ENCODE peak calls at places on chromosomes 4 and X, in six cellular contexts. Y, U, E, O, P and T are unnamed samples.

GRCh38 chrX:130874751-130875150 is 28.3 kb downstream of the ENOX2 start:
- DNase-seq in Y (no peak), U (peak; percentile 61), E (no peak), O (no peak), P (no peak), T (no peak)

GRCh38 chr4:1636490-1637211 is 47.5 kb downstream of the FAM53A start:
- DNase-seq in Y (no peak), U (no peak), E (no peak), O (no peak), P (no peak), T (no peak)

GRCh38 chrX:5971300-5971699 is 257.4 kb downstream of the NLGN4X start:
- DNase-seq in Y (no peak), U (peak; percentile 65), E (no peak), O (no peak), P (no peak), T (no peak)

GRCh38 chrX:3717742-3718420 is 4.4 kb upstream of the PRKX start:
- DNase-seq in Y (no peak), U (peak; percentile 30), E (no peak), O (no peak), P (no peak), T (peak; percentile 12)

GRCh38 chr4:54015421-54016065 is 48.9 kb downstream of the CHIC2 start:
- DNase-seq in Y (no peak), U (no peak), E (no peak), O (no peak), P (no peak), T (no peak)

GRCh38 chr4:82517043-82517442 is 44.7 kb downstream of the TMEM150C start:
- DNase-seq in Y (no peak), U (peak; percentile 73), E (no peak), O (no peak), P (no peak), T (peak; percentile 14)

GRCh38 chrX:137916090-137916746 is 350.3 kb downstream of the ZIC3 start:
- DNase-seq in Y (no peak), U (no peak), E (no peak), O (no peak), P (no peak), T (no peak)

GRCh38 chrX:48578661-48579128 is 4.4 kb downstream of the RBM3 start:
- DNase-seq in Y (no peak), U (no peak), E (no peak), O (no peak), P (no peak), T (no peak)

GRCh38 chr4:85607624-85608023 is 132.7 kb downstream of the ARHGAP24 start:
- DNase-seq in Y (no peak), U (no peak), E (no peak), O (no peak), P (no peak), T (no peak)

GRCh38 chrX:150694738-150695410 is 1.7 kb downstream of the MTMR1 start:
- DNase-seq in Y (peak; percentile 6), U (no peak), E (no peak), O (peak; percentile 9), P (no peak), T (no peak)

GRCh38 chr4:147409350-147409749 is 71.5 kb upstream of the EDNRA start:
- DNase-seq in Y (no peak), U (peak; percentile 82), E (no peak), O (no peak), P (no peak), T (no peak)

GRCh38 chr4:566508-567295 is 9.4 kb downstream of the TMEM271 start:
- DNase-seq in Y (no peak), U (no peak), E (peak; percentile 11), O (no peak), P (no peak), T (no peak)

GRCh38 chrX:124018031-124018430 is 56.5 kb downstream of the STAG2 start:
- DNase-seq in Y (no peak), U (no peak), E (no peak), O (peak; percentile 16), P (no peak), T (peak; percentile 31)

GRCh38 chrX:68365356-68365755 is 67.9 kb downstream of the OPHN1 start:
- DNase-seq in Y (no peak), U (no peak), E (no peak), O (no peak), P (no peak), T (no peak)

GRCh38 chrX:57294961-57295360 is 8.5 kb downstream of the FAAH2 start:
- DNase-seq in Y (no peak), U (no peak), E (no peak), O (no peak), P (no peak), T (no peak)

GRCh38 chr4:187017156-187017555 is 293.5 kb upstream of the FAT1 start:
- DNase-seq in Y (no peak), U (no peak), E (no peak), O (no peak), P (no peak), T (peak; percentile 2)

GRCh38 chr4:89056953-89057398 is at the start of gene FAM13A:
- DNase-seq in Y (peak; percentile 84), U (peak; percentile 99), E (peak; percentile 41), O (no peak), P (peak; percentile 90), T (peak; percentile 86)

GRCh38 chr4:137213372-137214173 is 318.7 kb downstream of the PCDH18 start:
- DNase-seq in Y (no peak), U (peak; percentile 37), E (no peak), O (no peak), P (no peak), T (no peak)

GRCh38 chr4:8457646-8458045 is 17.1 kb downstream of the TRMT44 start:
- DNase-seq in Y (no peak), U (no peak), E (no peak), O (no peak), P (no peak), T (no peak)

GRCh38 chrX:370963-371745 is 15.6 kb downstream of the PPP2R3B start:
- DNase-seq in Y (no peak), U (no peak), E (no peak), O (no peak), P (no peak), T (no peak)

GRCh38 chrX:53714580-53715335 is 28.2 kb upstream of the HUWE1 start:
- DNase-seq in Y (no peak), U (peak; percentile 64), E (no peak), O (peak; percentile 56), P (no peak), T (peak; percentile 89)

GRCh38 chrX:147935156-147935758 is 23.5 kb downstream of the FMR1 start:
- DNase-seq in Y (no peak), U (peak; percentile 55), E (no peak), O (no peak), P (no peak), T (no peak)

GRCh38 chr4:186932631-186933150 is 209.0 kb upstream of the FAT1 start:
- DNase-seq in Y (no peak), U (peak; percentile 96), E (no peak), O (no peak), P (no peak), T (peak; percentile 74)

GRCh38 chr4:30605616-30606015 is 114.6 kb upstream of the PCDH7 start:
- DNase-seq in Y (no peak), U (peak; percentile 38), E (no peak), O (no peak), P (no peak), T (no peak)

GRCh38 chr4:137253949-137254348 is 278.3 kb downstream of the PCDH18 start:
- DNase-seq in Y (no peak), U (peak; percentile 83), E (no peak), O (no peak), P (no peak), T (no peak)

GRCh38 chr4:71958978-71959377 is 72.8 kb upstream of the NPFFR2 start:
- DNase-seq in Y (no peak), U (no peak), E (no peak), O (no peak), P (no peak), T (no peak)
- H3K4me1 ChIP-seq in Y (no peaks in the 10 kb centered on the region), U (no peaks in the 10 kb centered on the region), E (no peaks in the 10 kb centered on the region), O (no peaks in the 10 kb centered on the region), P (no peaks in the 10 kb centered on the region), T (no peaks in the 10 kb centered on the region)

GRCh38 chr4:168585168-168586091 is 88.6 kb downstream of the PALLD start:
- DNase-seq in Y (peak; percentile 86), U (peak; percentile 78), E (peak; percentile 63), O (no peak), P (peak; percentile 77), T (peak; percentile 82)

GRCh38 chr4:168589154-168589553 is 92.3 kb downstream of the PALLD start:
- DNase-seq in Y (peak; percentile 16), U (peak; percentile 89), E (peak; percentile 46), O (no peak), P (peak; percentile 11), T (peak; percentile 98)

GRCh38 chr4:168587326-168588125 is 90.7 kb downstream of the PALLD start:
- DNase-seq in Y (peak; percentile 37), U (peak; percentile 95), E (peak; percentile 38), O (no peak), P (no peak), T (peak; percentile 95)

GRCh38 chr4:168584321-168584771 is 87.5 kb downstream of the PALLD start:
- DNase-seq in Y (no peak), U (peak; percentile 82), E (no peak), O (no peak), P (no peak), T (peak; percentile 76)

DNA sequence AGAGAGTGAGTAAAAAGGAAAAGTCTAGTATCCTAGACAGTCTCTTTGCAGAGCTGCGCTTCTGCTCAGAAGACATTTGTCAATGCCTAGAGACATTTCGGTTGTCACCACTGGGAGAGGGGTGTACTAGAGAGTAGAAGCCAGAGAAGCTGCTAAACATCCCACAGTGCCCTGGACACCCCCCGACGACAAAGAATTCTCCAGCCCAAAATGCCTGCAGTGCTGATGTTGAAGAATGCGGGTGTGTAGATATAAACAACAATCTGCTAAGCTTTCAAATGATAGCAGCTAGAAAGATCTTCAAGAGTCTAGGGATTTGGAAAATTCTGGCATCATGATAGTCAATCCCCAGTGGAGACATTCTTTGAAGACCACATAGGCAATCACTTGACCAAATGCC is 90.1 kb downstream of the PALLD start:
- DNase-seq in Y (no peak), U (no peak), E (no peak), O (no peak), P (no peak), T (no peak)
- H3K4me1 ChIP-seq in Y (peaks cover 9% of the 10 kb centered on the region), U (peaks cover 27% of the 10 kb centered on the region), E (peaks cover 62% of the 10 kb centered on the region), O (no peaks in the 10 kb centered on the region), P (no peaks in the 10 kb centered on the region), T (peaks cover 71% of the 10 kb centered on the region)

DNA sequence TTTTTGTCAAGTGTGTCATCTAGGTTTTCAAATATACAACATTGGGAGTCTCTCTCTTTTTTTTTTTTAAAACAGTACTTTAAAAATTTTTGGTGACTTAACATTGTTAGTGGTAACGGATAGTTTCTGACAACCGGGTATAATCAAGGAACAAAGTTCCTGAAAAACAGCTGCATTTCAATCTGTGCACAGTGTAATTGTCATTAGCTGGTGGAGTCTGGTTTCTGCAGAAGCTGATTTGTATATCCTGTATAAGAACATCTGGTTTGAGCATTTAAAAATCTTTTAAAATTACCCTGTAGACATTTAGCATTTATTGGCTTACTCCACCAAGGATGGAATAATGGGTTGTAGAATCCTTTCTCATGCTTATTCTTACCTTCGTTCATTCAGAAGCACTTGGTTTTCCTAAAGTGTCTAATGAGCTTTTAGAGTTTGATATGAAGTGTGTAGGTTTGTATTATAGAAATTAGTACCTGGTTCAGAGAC is 11.2 kb downstream of the JADE1 start:
- DNase-seq in Y (no peak), U (no peak), E (no peak), O (no peak), P (no peak), T (no peak)
- H3K4me1 ChIP-seq in Y (peaks cover 5% of the 10 kb centered on the region), U (peaks cover 23% of the 10 kb centered on the region), E (peaks cover 98% of the 10 kb centered on the region), O (peaks cover 43% of the 10 kb centered on the region), P (peaks cover 6% of the 10 kb centered on the region), T (peaks cover 40% of the 10 kb centered on the region)

DNA sequence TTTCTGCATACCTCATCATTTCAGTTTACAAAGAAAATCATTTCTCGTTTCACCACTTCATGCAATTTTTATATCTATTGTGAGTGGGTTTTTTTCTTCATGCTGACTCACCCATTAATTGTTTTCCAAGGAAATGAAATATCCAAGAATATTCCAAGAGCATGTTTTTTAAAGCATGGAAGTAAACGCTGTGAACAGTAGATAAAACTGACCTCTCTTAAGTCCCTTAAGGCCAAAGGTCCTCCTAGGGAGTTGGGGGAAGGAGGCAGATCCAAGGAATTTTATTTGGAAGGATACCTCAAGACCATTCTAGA is 2.6 kb upstream of the APBB2 start:
- DNase-seq in Y (no peak), U (no peak), E (no peak), O (no peak), P (no peak), T (peak; percentile 5)
- H3K4me1 ChIP-seq in Y (peaks cover 22% of the 10 kb centered on the region), U (peaks cover 5% of the 10 kb centered on the region), E (peaks cover 22% of the 10 kb centered on the region), O (no peaks in the 10 kb centered on the region), P (peaks cover 4% of the 10 kb centered on the region), T (peaks cover 29% of the 10 kb centered on the region)